ENCODE peak calls at places on chromosomes 1 and 21, in five cellular contexts. Q is hepatocyte, P is BE2C, Z is OCI-LY7, V is IMR-90. R is an unnamed sample.

GRCh38 chr1:74753104-74753503 is 20.2 kb downstream of the TYW3 start:
- DNase-seq in Q (no peak), P (no peak), Z (no peak), V (no peak), R (no peak)

GRCh38 chr1:34796990-34797389 is 4.2 kb downstream of the GJA4 start:
- DNase-seq in Q (no peak), P (no peak), Z (no peak), V (no peak), R (no peak)

GRCh38 chr1:214404571-214405213 is 123.7 kb downstream of the SMYD2 start:
- DNase-seq in Q (no peak), P (no peak), Z (no peak), V (peak; percentile 75), R (no peak)

GRCh38 chr1:218439541-218440295 is 94.6 kb downstream of the TGFB2 start:
- DNase-seq in Q (no peak), P (no peak), Z (no peak), V (peak; percentile 15), R (no peak)

GRCh38 chr1:228646717-228647522 is 88.4 kb upstream of the RHOU start:
- DNase-seq in Q (peak; percentile 56), P (peak; percentile 39), Z (peak; percentile 54), V (peak; percentile 39), R (peak; percentile 26)

GRCh38 chr1:18991585-18991984 is 35.1 kb upstream of the IFFO2 start:
- DNase-seq in Q (no peak), P (no peak), Z (no peak), V (no peak), R (no peak)

GRCh38 chr1:62953643-62954042 is 169.7 kb downstream of the ATG4C start:
- DNase-seq in Q (no peak), P (no peak), Z (no peak), V (no peak), R (no peak)

GRCh38 chr1:221708076-221708571 is 33.8 kb downstream of the DUSP10 start:
- DNase-seq in Q (no peak), P (peak; percentile 62), Z (no peak), V (no peak), R (no peak)

GRCh38 chr21:37800122-37800455 is 116.2 kb downstream of the KCNJ6 start:
- DNase-seq in Q (no peak), P (no peak), Z (no peak), V (no peak), R (no peak)

GRCh38 chr1:248807067-248807737 is 18.5 kb downstream of the SH3BP5L start:
- DNase-seq in Q (peak; percentile 54), P (peak; percentile 76), Z (peak; percentile 73), V (peak; percentile 39), R (peak; percentile 74)

GRCh38 chr1:116855788-116856187 is 53.9 kb upstream of the PTGFRN start:
- DNase-seq in Q (no peak), P (peak; percentile 53), Z (no peak), V (peak; percentile 39), R (no peak)

GRCh38 chr1:52157582-52157981 is 15.7 kb downstream of the ZFYVE9 start:
- DNase-seq in Q (no peak), P (no peak), Z (no peak), V (peak; percentile 59), R (no peak)

GRCh38 chr1:46804926-46805325 is 6.1 kb downstream of the CYP4B1 start:
- DNase-seq in Q (no peak), P (no peak), Z (no peak), V (no peak), R (no peak)

GRCh38 chr1:56448937-56449336 is 130.4 kb downstream of the PLPP3 start:
- DNase-seq in Q (peak; percentile 62), P (no peak), Z (no peak), V (peak; percentile 52), R (no peak)

GRCh38 chr1:162118063-162118462 is 48.6 kb downstream of the NOS1AP start:
- DNase-seq in Q (no peak), P (no peak), Z (no peak), V (no peak), R (no peak)

GRCh38 chr1:235011599-235012435 is 116.8 kb downstream of the TOMM20 start:
- DNase-seq in Q (peak; percentile 69), P (peak; percentile 87), Z (peak; percentile 95), V (peak; percentile 100), R (peak; percentile 74)

GRCh38 chr1:16122916-16123315 is 33.0 kb downstream of the EPHA2 start:
- DNase-seq in Q (no peak), P (no peak), Z (no peak), V (peak; percentile 86), R (no peak)

GRCh38 chr1:234992065-234992464 is 136.6 kb downstream of the TOMM20 start:
- DNase-seq in Q (no peak), P (no peak), Z (no peak), V (no peak), R (no peak)

GRCh38 chr1:87061742-87062156 is 147.3 kb downstream of the HS2ST1 start:
- DNase-seq in Q (no peak), P (no peak), Z (peak; percentile 58), V (peak; percentile 71), R (no peak)

GRCh38 chr21:16113052-16113715 is 383.4 kb downstream of the USP25 start:
- DNase-seq in Q (no peak), P (no peak), Z (no peak), V (peak; percentile 16), R (no peak)

GRCh38 chr1:39788758-39789570 is at the start of gene BMP8B:
- DNase-seq in Q (peak; percentile 64), P (peak; percentile 72), Z (peak; percentile 46), V (no peak), R (peak; percentile 82)

GRCh38 chr1:151729157-151729965 is 8.0 kb downstream of the RIIAD1 start:
- DNase-seq in Q (no peak), P (no peak), Z (no peak), V (no peak), R (no peak)

GRCh38 chr1:31798433-31799195 is 17.2 kb downstream of the SPOCD1 start:
- DNase-seq in Q (peak; percentile 72), P (no peak), Z (no peak), V (peak; percentile 90), R (peak; percentile 5)

GRCh38 chr1:201169971-201170532 is 15.8 kb upstream of the TMEM9 start:
- DNase-seq in Q (no peak), P (no peak), Z (no peak), V (no peak), R (no peak)

GRCh38 chr1:226404063-226404903 is 3.6 kb downstream of the PARP1 start:
- DNase-seq in Q (no peak), P (no peak), Z (peak; percentile 44), V (peak; percentile 68), R (no peak)

DNA sequence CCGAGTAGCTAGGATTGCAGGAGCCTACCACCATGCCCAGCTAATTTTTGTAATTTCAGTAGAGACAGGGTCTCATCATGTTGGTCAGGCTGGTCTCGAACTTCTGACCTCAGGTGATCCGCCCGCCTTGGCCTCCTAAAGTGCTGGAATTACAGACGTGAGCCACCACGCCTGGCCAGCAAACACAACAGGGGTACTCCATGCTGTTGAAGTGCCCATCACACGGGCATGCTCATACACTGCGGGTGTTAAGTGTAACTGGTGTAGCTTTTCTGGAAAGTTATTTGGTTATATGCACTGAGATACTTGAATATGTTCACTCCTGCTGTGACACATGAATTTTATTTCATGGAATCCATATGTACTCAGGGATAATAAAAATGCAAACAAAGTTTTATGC is 9.3 kb downstream of the SRSF4 start:
- DNase-seq in Q (no peak), P (no peak), Z (no peak), V (no peak), R (no peak)
- H3K4me1 ChIP-seq in Q (peaks cover 14% of the 10 kb centered on the region), P (no peaks in the 10 kb centered on the region), Z (peaks cover 9% of the 10 kb centered on the region), V (peaks cover 11% of the 10 kb centered on the region), R (peaks cover 39% of the 10 kb centered on the region)

DNA sequence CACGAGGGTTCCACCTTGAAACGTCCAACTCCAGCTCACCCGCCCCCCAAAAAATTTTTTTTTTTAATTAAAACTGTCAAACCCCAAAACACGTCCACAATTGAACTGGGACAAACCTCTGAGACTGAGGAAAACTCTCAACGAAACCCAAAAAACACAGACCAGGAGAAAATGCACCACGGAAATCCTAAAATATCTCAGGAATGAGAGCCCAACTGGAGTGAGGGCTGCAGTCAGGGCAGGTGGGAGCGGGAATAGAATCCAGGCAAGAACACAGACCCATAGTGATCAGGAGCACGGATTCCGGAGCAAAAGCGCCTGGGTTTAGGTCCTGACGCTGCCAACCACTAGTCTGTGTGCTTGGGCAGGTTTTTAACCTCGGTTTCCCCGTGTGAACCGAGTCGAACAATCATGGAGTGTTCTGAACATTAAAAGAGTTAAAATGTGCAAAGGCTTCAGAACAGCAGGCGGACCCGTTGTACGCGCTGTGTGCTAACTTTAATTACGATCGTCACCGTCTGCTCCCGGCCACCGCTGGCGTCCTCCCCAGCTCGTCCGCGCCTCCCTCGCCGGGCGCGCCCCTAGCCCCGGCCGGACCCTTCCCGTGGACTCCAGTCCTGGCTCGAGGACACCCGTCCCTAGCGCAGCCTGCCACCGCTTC is 624 bp downstream of the ARHGAP29 start:
- DNase-seq in Q (peak; percentile 64), P (peak; percentile 20), Z (no peak), V (peak; percentile 50), R (peak; percentile 40)
- TF ChIP-seq CTCF in Q (peak; percentile 27), P (no peak), Z (no peak), V (peak; percentile 26), R (no peak)

DNA sequence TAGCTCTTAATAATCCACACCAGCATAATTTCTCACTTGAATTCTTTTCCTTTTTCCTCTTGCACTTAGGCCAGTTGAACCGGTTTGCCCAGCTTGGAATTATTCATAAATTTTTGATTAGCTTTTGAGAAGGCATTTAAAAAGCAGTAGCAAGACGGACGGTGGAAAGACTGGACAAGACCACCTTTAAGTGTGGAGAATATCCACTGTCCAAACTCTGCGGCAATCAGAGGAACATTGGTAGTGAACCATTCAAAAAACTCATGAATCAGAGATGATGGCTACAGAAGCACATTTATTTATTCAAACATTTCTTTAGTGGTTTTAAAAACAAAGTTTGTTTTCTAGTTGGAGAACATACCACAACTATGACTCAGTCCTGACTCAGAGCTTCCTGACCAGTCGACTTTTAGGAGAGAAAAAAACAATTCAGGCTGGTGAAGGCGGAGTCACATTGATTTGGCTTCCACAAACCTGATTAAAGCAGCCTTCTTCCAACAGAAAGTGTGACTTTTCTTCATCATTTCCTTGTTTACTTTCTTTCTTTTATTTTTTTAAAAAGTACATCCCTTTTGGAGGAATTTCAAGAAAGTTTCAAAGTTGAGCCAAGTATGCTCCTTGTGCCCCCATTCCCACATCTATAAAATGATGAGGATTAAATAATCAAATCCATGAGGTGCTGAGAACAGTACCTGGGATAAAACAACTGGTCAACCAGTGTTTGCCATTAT is 128.8 kb downstream of the ADSS2 start:
- DNase-seq in Q (peak; percentile 80), P (no peak), Z (no peak), V (peak; percentile 98), R (no peak)
- H3K4me1 ChIP-seq in Q (peaks cover 12% of the 10 kb centered on the region), P (no peaks in the 10 kb centered on the region), Z (peaks cover 5% of the 10 kb centered on the region), V (peaks cover 7% of the 10 kb centered on the region), R (peaks cover 35% of the 10 kb centered on the region)

DNA sequence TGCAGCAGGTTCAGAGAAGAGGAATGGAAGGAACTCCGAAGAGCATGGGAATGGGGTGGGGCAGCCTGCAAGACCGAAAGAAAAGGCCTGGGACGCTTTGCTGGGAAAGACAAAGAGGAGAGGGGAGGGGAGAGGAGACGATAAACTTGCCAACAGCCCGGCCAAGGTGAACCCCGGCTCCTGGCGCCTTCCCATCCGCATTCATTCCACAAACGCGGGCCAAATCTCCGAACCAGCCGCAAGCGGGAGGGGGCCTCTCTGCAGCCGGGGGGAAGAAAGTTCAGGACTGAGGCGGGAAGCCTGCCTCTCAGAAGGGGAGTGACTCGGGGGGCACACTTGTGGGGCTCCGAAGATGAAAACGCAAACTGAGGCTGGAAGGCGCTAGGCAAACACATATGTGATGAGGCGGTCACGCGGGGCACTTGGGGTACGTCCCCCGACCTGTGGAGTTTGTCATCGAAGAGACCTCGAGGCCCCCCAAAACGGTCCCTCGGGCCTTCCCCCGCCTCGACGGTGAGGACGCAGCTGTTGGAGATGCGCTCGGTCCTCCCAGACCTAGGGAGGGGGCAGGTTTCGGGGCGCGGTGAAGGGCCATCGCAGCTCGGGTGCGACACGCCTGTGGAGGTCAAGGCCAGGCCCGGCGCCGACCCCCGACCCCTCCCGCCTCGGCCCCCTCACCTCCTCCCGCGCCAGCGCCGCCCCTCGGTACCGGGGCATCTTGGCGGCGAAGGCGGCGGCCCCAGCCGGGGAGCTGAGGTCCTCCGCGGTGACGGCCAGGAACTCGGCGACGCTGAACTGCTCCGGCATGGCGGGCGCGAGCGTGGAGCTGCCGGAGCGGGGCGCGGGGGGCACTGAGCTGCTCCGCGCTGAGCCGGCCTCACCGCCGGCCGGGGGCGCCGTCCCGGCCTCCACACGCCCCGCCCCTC is at the start of gene ASAP3:
- DNase-seq in Q (peak; percentile 66), P (no peak), Z (no peak), V (peak; percentile 41), R (peak; percentile 36)
- TF ChIP-seq CTCF in Q (peak; percentile 29), P (no peak), Z (peak; percentile 45), V (peak; percentile 26), R (peak; percentile 13)